ENCODE peak calls at places on chromosomes 1 and 21, in ten cellular contexts. R is HTR-8/SVneo; C is keratinocyte; L is left colon; I is stimulated activated CD8-positive, alpha-beta memory T cell treated with anti-CD3 and anti-CD28 coated beads, Interleukin-4, amount 100 ng/mL, for 24 hours; T is NAMALWA; G is tibial artery; K is activated T-helper 1 cell treated with anti-CD3 and anti-CD28 coated beads, Interleukin-2, amount 50 U/mL, for 16 hours; O is fibroblast of pulmonary artery; Y is CD8-positive, alpha-beta T cell. X is an unnamed sample.

GRCh38 chr1:200626853-200627534 is 6.4 kb upstream of the KIF14 start:
- DNase-seq in O (no peak), C (no peak), R (no peak), T (no peak), I (no peak), L (no peak), K (no peak), G (no peak), Y (no peak), X (no peak)

GRCh38 chr1:76625887-76626286 is 241.4 kb upstream of the ST6GALNAC5 start:
- DNase-seq in C (no peak), I (no peak), L (no peak), R (no peak), K (no peak), O (no peak), T (no peak), Y (no peak), G (no peak), X (no peak)

GRCh38 chr1:212503714-212504113 is 71.0 kb downstream of the NENF start:
- DNase-seq in L (no peak), C (no peak), O (no peak), Y (no peak), K (no peak), I (no peak), G (no peak), T (no peak), R (no peak), X (no peak)

GRCh38 chr1:47184771-47185677 is 4.8 kb downstream of the PDZK1IP1 start:
- DNase-seq in G (no peak), Y (no peak), O (no peak), L (no peak), T (no peak), C (no peak), I (no peak), K (no peak), R (no peak), X (no peak)

GRCh38 chr1:31939484-31940329 is 1.5 kb upstream of the PTP4A2 start:
- DNase-seq in C (peak; percentile 68), T (peak; percentile 93), L (peak; percentile 76), K (peak; percentile 46), O (peak; percentile 87), G (no peak), I (peak; percentile 72), Y (peak; percentile 79), R (peak; percentile 74), X (peak; percentile 97)

GRCh38 chr1:11650331-11650991 is 3.8 kb downstream of the FBXO2 start:
- DNase-seq in T (no peak), C (no peak), I (peak; percentile 78), Y (peak; percentile 82), K (peak; percentile 63), L (peak; percentile 87), R (no peak), G (peak; percentile 79), O (peak; percentile 78), X (peak; percentile 47)

GRCh38 chr1:151346082-151346768 is 827 bp downstream of the RFX5 start:
- DNase-seq in Y (no peak), K (no peak), C (no peak), R (no peak), L (no peak), O (no peak), T (peak; percentile 45), G (no peak), I (no peak), X (no peak)

GRCh38 chr1:11342677-11343076 is 69.7 kb downstream of the UBIAD1 start:
- DNase-seq in K (no peak), Y (no peak), O (no peak), G (no peak), T (no peak), I (no peak), R (no peak), L (no peak), C (no peak), X (no peak)

GRCh38 chr1:2445823-2446215 is 30.3 kb upstream of the PLCH2 start:
- DNase-seq in Y (no peak), K (no peak), C (no peak), L (no peak), O (no peak), I (no peak), T (no peak), G (no peak), R (no peak), X (no peak)

GRCh38 chr1:157145081-157145480 is 6.9 kb upstream of the ETV3 start:
- DNase-seq in T (no peak), R (no peak), Y (no peak), K (no peak), O (no peak), I (no peak), L (no peak), C (no peak), G (no peak), X (no peak)

GRCh38 chr1:161176468-161177111 is 717 bp downstream of the B4GALT3 start:
- DNase-seq in L (no peak), K (no peak), R (no peak), G (no peak), C (no peak), O (no peak), Y (no peak), I (no peak), T (no peak), X (no peak)

GRCh38 chr1:110243581-110243980 is 33.5 kb downstream of the KCNC4 start:
- DNase-seq in G (peak; percentile 71), K (no peak), O (no peak), C (no peak), Y (no peak), L (no peak), R (no peak), T (peak; percentile 34), I (no peak), X (no peak)

GRCh38 chr1:6545276-6545934 is 8.9 kb downstream of the NOL9 start:
- DNase-seq in K (no peak), L (no peak), T (no peak), R (no peak), I (no peak), Y (peak; percentile 15), G (no peak), O (peak; percentile 27), C (no peak), X (no peak)

GRCh38 chr1:46410156-46411009 is 16.3 kb downstream of the FAAH start:
- DNase-seq in G (no peak), Y (no peak), I (no peak), L (no peak), T (no peak), C (no peak), O (peak; percentile 40), K (no peak), R (no peak), X (no peak)

GRCh38 chr1:243227596-243227995 is 27.5 kb downstream of the CEP170 start:
- DNase-seq in C (no peak), T (no peak), I (no peak), L (no peak), Y (no peak), G (no peak), R (no peak), O (no peak), K (no peak), X (no peak)

GRCh38 chr21:46425061-46425460 is 33.6 kb upstream of the DIP2A start:
- DNase-seq in G (no peak), Y (peak; percentile 27), C (no peak), R (no peak), K (no peak), L (no peak), I (no peak), T (no peak), O (no peak), X (no peak)

GRCh38 chr1:54380285-54380882 is 25.8 kb downstream of the SSBP3 start:
- DNase-seq in C (no peak), R (no peak), G (no peak), Y (peak; percentile 27), O (no peak), L (no peak), K (no peak), T (no peak), I (no peak), X (no peak)

GRCh38 chr1:101898137-101898536 is 98.6 kb downstream of the OLFM3 start:
- DNase-seq in Y (no peak), O (no peak), T (no peak), C (no peak), G (no peak), R (no peak), K (no peak), L (no peak), I (no peak), X (no peak)

GRCh38 chr1:182608236-182608635 is 4.0 kb upstream of the RGS16 start:
- DNase-seq in T (no peak), I (no peak), R (no peak), G (no peak), O (no peak), Y (no peak), L (no peak), K (no peak), C (no peak), X (no peak)

GRCh38 chr1:207027221-207027777 is 5.3 kb downstream of the C1orf116 start:
- DNase-seq in Y (no peak), R (peak; percentile 53), C (peak; percentile 91), G (no peak), T (no peak), L (peak; percentile 64), I (no peak), K (no peak), O (no peak), X (peak; percentile 92)

GRCh38 chr1:173009597-173009996 is 41.1 kb downstream of the TNFSF18 start:
- DNase-seq in O (peak; percentile 30), K (no peak), L (no peak), C (no peak), G (no peak), I (no peak), Y (no peak), R (no peak), T (no peak), X (no peak)

GRCh38 chr1:53145942-53146708 is 3.7 kb upstream of the SLC1A7 start:
- DNase-seq in G (peak; percentile 75), R (peak; percentile 93), K (no peak), L (no peak), T (no peak), O (peak; percentile 99), I (no peak), C (peak; percentile 80), Y (no peak), X (peak; percentile 96)

GRCh38 chr1:34199927-34200326 is 23.2 kb downstream of the C1orf94 start:
- DNase-seq in K (no peak), G (no peak), L (no peak), Y (no peak), T (no peak), C (peak; percentile 98), I (no peak), R (peak; percentile 33), O (no peak), X (no peak)

GRCh38 chr1:29508458-29509107 is 272.3 kb downstream of the PTPRU start:
- DNase-seq in L (no peak), I (no peak), K (no peak), C (no peak), O (no peak), Y (no peak), G (peak; percentile 38), T (no peak), R (no peak), X (no peak)

GRCh38 chr1:17655922-17656321 is 99.2 kb upstream of the ACTL8 start:
- DNase-seq in Y (no peak), C (no peak), O (no peak), R (no peak), K (no peak), T (no peak), I (no peak), G (no peak), L (no peak), X (no peak)

GRCh38 chr1:41501581-41501980 is 17.1 kb upstream of the EDN2 start:
- DNase-seq in L (peak; percentile 90), T (no peak), C (no peak), G (no peak), Y (no peak), O (no peak), K (no peak), I (no peak), R (no peak), X (no peak)

GRCh38 chr1:94971491-94971924 is 44.6 kb upstream of the CNN3 start:
- DNase-seq in I (no peak), G (no peak), C (no peak), O (no peak), R (peak; percentile 48), L (no peak), K (no peak), Y (no peak), T (no peak), X (no peak)

X was measured in PC-9.